ENCODE peak calls at places on chromosomes 3 and 15, in six cellular contexts. V is H1, C is kidney, Y is heart right ventricle, N is Peyer's patch, M is fibroblast of the aortic adventitia. Z is an unnamed sample.

GRCh38 chr15:79957741-79958140 is 13.3 kb downstream of the BCL2A1 start:
- DNase-seq in N (no peak), C (no peak), Y (no peak), M (no peak), V (no peak), Z (no peak)

GRCh38 chr3:128471720-128472119 is 5.0 kb upstream of the DNAJB8 start:
- DNase-seq in M (no peak), C (no peak), N (no peak), V (no peak), Y (no peak), Z (no peak)

GRCh38 chr3:143429628-143430514 is 310.3 kb downstream of the CHST2 start:
- DNase-seq in N (no peak), V (no peak), M (peak; percentile 29), C (no peak), Y (no peak), Z (no peak)

GRCh38 chr15:101288905-101289513 is 6.0 kb downstream of the SNRPA1 start:
- DNase-seq in Y (no peak), M (peak; percentile 66), C (no peak), N (no peak), V (no peak), Z (no peak)

GRCh38 chr3:196287066-196287404 is 491 bp downstream of the PCYT1A start:
- DNase-seq in C (peak; percentile 69), V (no peak), N (peak; percentile 40), M (peak; percentile 39), Y (peak; percentile 31), Z (no peak)

GRCh38 chr3:158792709-158793108 is 9.1 kb upstream of the MFSD1 start:
- DNase-seq in V (no peak), N (no peak), Y (no peak), M (peak; percentile 96), C (no peak), Z (no peak)

GRCh38 chr3:84600703-84601225 is 358.0 kb upstream of the CADM2 start:
- DNase-seq in V (no peak), N (no peak), C (no peak), M (no peak), Y (no peak), Z (no peak)

GRCh38 chr15:41495736-41496599 is 2.3 kb downstream of the ITPKA start:
- DNase-seq in N (no peak), C (no peak), Y (no peak), V (peak; percentile 83), M (no peak), Z (no peak)

GRCh38 chr3:143170676-143171075 is 51.1 kb downstream of the CHST2 start:
- DNase-seq in V (no peak), C (no peak), M (peak; percentile 42), Y (no peak), N (no peak), Z (no peak)

GRCh38 chr15:85277847-85278246 is 102.6 kb upstream of the AKAP13 start:
- DNase-seq in C (no peak), V (no peak), Y (no peak), M (no peak), N (no peak), Z (no peak)

GRCh38 chr15:51874751-51875644 is 45.5 kb downstream of the TMOD3 start:
- DNase-seq in Y (peak; percentile 40), V (no peak), N (no peak), C (no peak), M (peak; percentile 97), Z (no peak)

GRCh38 chr3:13262493-13263211 is 157.5 kb downstream of the NUP210 start:
- DNase-seq in C (no peak), Y (no peak), N (peak; percentile 28), V (no peak), M (no peak), Z (no peak)

GRCh38 chr15:47607750-47608149 is 109.6 kb upstream of the SEMA6D start:
- DNase-seq in Y (peak; percentile 15), M (peak; percentile 75), N (no peak), V (no peak), C (no peak), Z (no peak)

GRCh38 chr3:156030735-156031134 is 89.6 kb upstream of the KCNAB1 start:
- DNase-seq in V (no peak), M (no peak), Y (no peak), C (no peak), N (no peak), Z (no peak)

GRCh38 chr3:159266779-159267178 is 464.9 kb downstream of the MFSD1 start:
- DNase-seq in M (no peak), C (no peak), V (peak; percentile 77), N (no peak), Y (no peak), Z (no peak)

GRCh38 chr3:117600666-117601065 is 891.1 kb downstream of the TUSC7 start:
- DNase-seq in M (no peak), Y (no peak), N (no peak), C (no peak), V (no peak), Z (no peak)

GRCh38 chr3:23465569-23465968 is 262.4 kb downstream of the UBE2E2 start:
- DNase-seq in Y (no peak), V (no peak), C (no peak), N (no peak), M (no peak), Z (no peak)

GRCh38 chr3:155643581-155644165 is 101.2 kb downstream of the PLCH1 start:
- DNase-seq in M (no peak), N (no peak), C (no peak), Y (no peak), V (no peak), Z (no peak)

GRCh38 chr3:49005998-49006397 is 1.2 kb upstream of the WDR6 start:
- DNase-seq in C (peak; percentile 73), N (no peak), Y (no peak), V (no peak), M (no peak), Z (no peak)

GRCh38 chr3:107596639-107597038 is 73.9 kb downstream of the BBX start:
- DNase-seq in V (no peak), C (no peak), M (no peak), Y (no peak), N (no peak), Z (no peak)

GRCh38 chr3:107599755-107600122 is 77.0 kb downstream of the BBX start:
- DNase-seq in M (peak; percentile 27), C (no peak), N (no peak), V (no peak), Y (no peak), Z (no peak)

GRCh38 chr3:107598926-107599754 is 76.4 kb downstream of the BBX start:
- DNase-seq in Y (peak; percentile 56), C (peak; percentile 64), M (peak; percentile 60), N (peak; percentile 47), V (no peak), Z (peak; percentile 24)

GRCh38 chr3:107604057-107604802 is 81.5 kb downstream of the BBX start:
- DNase-seq in M (peak; percentile 81), N (no peak), C (no peak), V (no peak), Y (peak; percentile 13), Z (no peak)

GRCh38 chr3:107600784-107601183 is 78.0 kb downstream of the BBX start:
- DNase-seq in M (peak; percentile 12), N (no peak), C (no peak), V (no peak), Y (no peak), Z (no peak)
- TF ChIP-seq CTCF in M (no peak), N (no peak), C (no peak), V (no peak), Y (no peak), Z (no peak)

GRCh38 chr3:63934041-63934440 is 21.9 kb upstream of the SCAANT1 start:
- DNase-seq in V (no peak), M (no peak), Y (peak; percentile 24), N (no peak), C (no peak), Z (no peak)

GRCh38 chr3:63934484-63934883 is 22.3 kb upstream of the SCAANT1 start:
- DNase-seq in V (no peak), M (no peak), C (no peak), N (no peak), Y (no peak), Z (no peak)

GRCh38 chr3:63932509-63933212 is 20.5 kb upstream of the SCAANT1 start:
- DNase-seq in M (no peak), Y (no peak), N (no peak), V (no peak), C (no peak), Z (no peak)

GRCh38 chr3:63933459-63933858 is 21.3 kb upstream of the SCAANT1 start:
- DNase-seq in M (no peak), Y (no peak), N (no peak), C (no peak), V (no peak), Z (no peak)

DNA sequence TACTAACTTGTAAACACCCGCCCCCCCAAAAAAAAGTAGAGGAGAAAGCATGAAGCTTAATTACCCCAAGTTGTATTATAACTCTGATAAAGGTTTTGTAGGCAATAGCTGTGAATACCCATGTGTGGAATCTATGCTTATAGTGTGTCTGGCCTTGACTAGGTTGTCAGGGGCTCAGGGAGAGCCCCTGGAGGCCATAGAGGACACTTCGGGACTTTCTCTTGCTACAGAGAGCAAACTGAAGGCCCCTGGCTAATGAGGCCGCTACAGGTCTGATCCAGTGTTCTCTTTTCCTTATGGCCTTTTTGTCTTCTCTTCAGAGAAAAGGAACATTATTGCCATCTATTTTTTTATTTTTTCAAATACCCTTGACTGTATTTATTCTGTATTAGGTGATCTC is 19.1 kb upstream of the SCAANT1 start:
- DNase-seq in C (no peak), M (no peak), Y (no peak), V (no peak), N (no peak), Z (no peak)
- TF ChIP-seq CTCF in C (no peak), M (no peak), Y (no peak), V (peak; percentile 33), N (no peak), Z (no peak)

DNA sequence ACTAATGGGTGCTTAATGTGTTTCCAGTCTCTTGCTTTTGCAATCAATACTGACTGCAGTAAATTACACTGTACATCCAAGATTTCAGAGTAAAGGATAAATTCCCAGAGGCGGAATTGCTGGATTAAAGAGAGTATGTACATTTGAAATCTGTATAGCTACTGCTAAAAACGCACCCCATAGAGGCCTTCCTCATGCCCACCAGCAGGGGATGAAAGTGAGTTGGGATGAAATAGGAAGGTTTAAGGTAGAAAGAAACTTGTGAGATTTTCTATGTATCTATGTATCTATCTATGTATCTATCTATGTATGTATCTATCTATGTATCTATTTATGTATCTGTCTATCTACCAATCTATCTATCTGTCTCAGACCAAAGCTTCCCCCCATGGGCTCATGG is 28.4 kb downstream of the TMEM44 start:
- DNase-seq in V (no peak), N (no peak), M (no peak), Y (no peak), C (no peak), Z (no peak)
- TF ChIP-seq CTCF in V (no peak), N (no peak), M (peak; percentile 45), Y (no peak), C (no peak), Z (no peak)

GRCh38 chr3:8453153-8453552 is 48.5 kb upstream of the LMCD1 start:
- DNase-seq in Y (no peak), N (no peak), M (no peak), V (no peak), C (no peak), Z (no peak)

GRCh38 chr3:8451696-8452095 is 49.9 kb upstream of the LMCD1 start:
- DNase-seq in M (peak; percentile 82), N (no peak), Y (no peak), C (no peak), V (no peak), Z (no peak)

GRCh38 chr3:8446845-8447244 is 54.8 kb upstream of the LMCD1 start:
- DNase-seq in N (no peak), V (no peak), C (no peak), Y (no peak), M (no peak), Z (no peak)

GRCh38 chr3:8452112-8452511 is 49.5 kb upstream of the LMCD1 start:
- DNase-seq in M (no peak), C (no peak), N (no peak), Y (no peak), V (no peak), Z (no peak)

GRCh38 chr3:8450618-8451017 is 51.0 kb upstream of the LMCD1 start:
- DNase-seq in M (peak; percentile 35), Y (no peak), C (no peak), N (no peak), V (no peak), Z (no peak)
- TF ChIP-seq CTCF in M (no peak), Y (no peak), C (no peak), N (no peak), V (no peak), Z (no peak)